ENCODE peak calls at places on chromosome 22, in ten cellular contexts. K, I, X, G, A, C, M, H, O and U are unnamed samples.

GRCh38 chr22:41366323-41367014 is 15.3 kb upstream of the TEF start:
- DNase-seq in X (no peak), K (no peak), H (no peak), I (no peak), O (no peak), C (no peak), A (no peak), M (no peak), G (no peak), U (no peak)

GRCh38 chr22:44023404-44024287 is 456 bp upstream of the PARVB start:
- DNase-seq in I (no peak), X (peak), M (peak), O (peak), H (peak), K (no peak), C (peak), G (peak), A (peak), U (no peak)

GRCh38 chr22:46694423-46695170 is 43.5 kb downstream of the CERK start:
- DNase-seq in I (no peak), G (no peak), K (no peak), O (no peak), C (no peak), M (no peak), X (no peak), A (no peak), H (no peak), U (no peak)

GRCh38 chr22:36048911-36049677 is 20.5 kb upstream of the RBFOX2 start:
- DNase-seq in K (no peak), H (no peak), A (peak), C (no peak), M (no peak), X (no peak), G (no peak), O (peak), I (no peak), U (no peak)

GRCh38 chr22:44665115-44665514 is 36.9 kb upstream of the PRR5 start:
- DNase-seq in O (no peak), C (no peak), G (no peak), I (no peak), A (no peak), M (no peak), H (no peak), X (no peak), K (no peak), U (no peak)

GRCh38 chr22:46085831-46086576 is 64.3 kb upstream of the PPARA start:
- DNase-seq in G (no peak), M (no peak), C (no peak), A (peak), X (no peak), I (no peak), H (no peak), O (peak), K (no peak), U (no peak)

GRCh38 chr22:26259510-26259909 is 90.2 kb downstream of the SEZ6L start:
- DNase-seq in C (no peak), I (no peak), K (no peak), G (peak), M (no peak), A (peak), H (no peak), O (peak), X (no peak), U (no peak)

GRCh38 chr22:30869996-30870395 is 98.6 kb downstream of the MORC2 start:
- DNase-seq in M (no peak), O (no peak), G (peak), H (no peak), A (no peak), K (no peak), X (no peak), C (no peak), I (no peak), U (no peak)

GRCh38 chr22:32713737-32714457 is 87.6 kb upstream of the TIMP3 start:
- DNase-seq in M (no peak), H (no peak), C (no peak), K (no peak), O (no peak), X (no peak), I (no peak), G (no peak), A (no peak), U (no peak)

GRCh38 chr22:23158516-23159286 is 13.4 kb downstream of the RAB36 start:
- DNase-seq in X (no peak), G (no peak), H (no peak), I (no peak), M (no peak), O (no peak), C (no peak), A (no peak), K (no peak), U (no peak)

GRCh38 chr22:29306830-29307657 is 594 bp downstream of the GAS2L1 start:
- DNase-seq in I (no peak), C (no peak), K (no peak), M (peak), H (no peak), G (peak), A (peak), X (peak), O (peak), U (no peak)

GRCh38 chr22:42994917-42995562 is 19.9 kb downstream of the PACSIN2 start:
- DNase-seq in M (no peak), I (no peak), K (no peak), G (peak), C (peak), X (peak), A (peak), O (peak), H (no peak), U (no peak)

GRCh38 chr22:38232196-38232595 is 30.4 kb downstream of the MAFF start:
- DNase-seq in K (no peak), M (no peak), X (no peak), G (no peak), O (no peak), I (no peak), A (no peak), H (no peak), C (no peak), U (no peak)

GRCh38 chr22:41009222-41009948 is 58.2 kb downstream of the RBX1 start:
- DNase-seq in C (no peak), G (no peak), K (no peak), X (no peak), H (no peak), A (peak), I (no peak), M (no peak), O (peak), U (no peak)

GRCh38 chr22:37077802-37078448 is 26.4 kb downstream of the KCTD17 start:
- DNase-seq in C (peak), G (peak), M (peak), K (peak), H (peak), X (peak), O (peak), I (peak), A (peak), U (no peak)